ENCODE peak calls at places on chromosomes 3 and 15, in seven cellular contexts. One of them, this sample, is unnamed. For H3K9me2, the result is how much of the 10 kb centered on the place peaks cover.

GRCh38 chr3:172716476-172716875 is 5.6 kb upstream of the NCEH1 start:
- DNase-seq in GM23248: no peak
- DNase-seq in Karpas-422: no peak
- DNase-seq in MM.1S: no peak
- DNase-seq in PC-9: no peak
- DNase-seq in HCT116: no peak
- DNase-seq in GM23338: no peak
- DNase-seq in this sample: no peak

GRCh38 chr15:74519311-74519710 is 21.7 kb upstream of the ARID3B start:
- DNase-seq in GM23248: peak
- DNase-seq in Karpas-422: no peak
- DNase-seq in MM.1S: no peak
- DNase-seq in PC-9: peak
- DNase-seq in HCT116: no peak
- DNase-seq in GM23338: no peak
- DNase-seq in this sample: no peak

GRCh38 chr3:159765025-159765859 is 223.4 kb upstream of the IL12A start:
- DNase-seq in GM23248: peak
- DNase-seq in Karpas-422: no peak
- DNase-seq in MM.1S: no peak
- DNase-seq in PC-9: peak
- DNase-seq in HCT116: peak
- DNase-seq in GM23338: peak
- DNase-seq in this sample: no peak

GRCh38 chr3:115922681-115923347 is 299.5 kb downstream of the GAP43 start:
- DNase-seq in GM23248: peak
- DNase-seq in Karpas-422: peak
- DNase-seq in MM.1S: no peak
- DNase-seq in PC-9: no peak
- DNase-seq in HCT116: peak
- DNase-seq in GM23338: peak
- DNase-seq in this sample: no peak

GRCh38 chr3:146142757-146143156 is 18.2 kb downstream of the PLOD2 start:
- DNase-seq in GM23248: peak
- DNase-seq in Karpas-422: no peak
- DNase-seq in MM.1S: peak
- DNase-seq in PC-9: no peak
- DNase-seq in HCT116: no peak
- DNase-seq in GM23338: peak
- DNase-seq in this sample: no peak

GRCh38 chr3:77081240-77081661 is 41.4 kb downstream of the ROBO2 start:
- DNase-seq in GM23248: peak
- DNase-seq in Karpas-422: no peak
- DNase-seq in MM.1S: no peak
- DNase-seq in PC-9: no peak
- DNase-seq in HCT116: no peak
- DNase-seq in GM23338: no peak
- DNase-seq in this sample: no peak

GRCh38 chr3:133330542-133330941 is 69.3 kb upstream of the BFSP2 start:
- DNase-seq in GM23248: no peak
- DNase-seq in Karpas-422: no peak
- DNase-seq in MM.1S: no peak
- DNase-seq in PC-9: no peak
- DNase-seq in HCT116: no peak
- DNase-seq in GM23338: no peak
- DNase-seq in this sample: no peak

GRCh38 chr3:54157860-54158259 is 35.5 kb downstream of the CACNA2D3 start:
- DNase-seq in GM23248: no peak
- DNase-seq in Karpas-422: no peak
- DNase-seq in MM.1S: no peak
- DNase-seq in PC-9: no peak
- DNase-seq in HCT116: no peak
- DNase-seq in GM23338: no peak
- DNase-seq in this sample: no peak

GRCh38 chr15:25790003-25790660 is 73.0 kb downstream of the ATP10A start:
- DNase-seq in GM23248: peak
- DNase-seq in Karpas-422: no peak
- DNase-seq in MM.1S: no peak
- DNase-seq in PC-9: no peak
- DNase-seq in HCT116: no peak
- DNase-seq in GM23338: peak
- DNase-seq in this sample: peak

GRCh38 chr3:89227218-89227617 is 119.8 kb downstream of the EPHA3 start:
- DNase-seq in GM23248: peak
- DNase-seq in Karpas-422: no peak
- DNase-seq in MM.1S: no peak
- DNase-seq in PC-9: no peak
- DNase-seq in HCT116: no peak
- DNase-seq in GM23338: no peak
- DNase-seq in this sample: no peak

GRCh38 chr3:127914584-127914983 is 448 bp upstream of the KBTBD12 start:
- DNase-seq in GM23248: peak
- DNase-seq in Karpas-422: no peak
- DNase-seq in MM.1S: no peak
- DNase-seq in PC-9: no peak
- DNase-seq in HCT116: no peak
- DNase-seq in GM23338: no peak
- DNase-seq in this sample: no peak

GRCh38 chr15:67178569-67179210 is 75.8 kb downstream of the AAGAB start:
- DNase-seq in GM23248: peak
- DNase-seq in Karpas-422: no peak
- DNase-seq in MM.1S: no peak
- DNase-seq in PC-9: peak
- DNase-seq in HCT116: no peak
- DNase-seq in GM23338: no peak
- DNase-seq in this sample: no peak

GRCh38 chr3:41715376-41715775 is 246.5 kb downstream of the ULK4 start:
- DNase-seq in GM23248: no peak
- DNase-seq in Karpas-422: no peak
- DNase-seq in MM.1S: no peak
- DNase-seq in PC-9: no peak
- DNase-seq in HCT116: no peak
- DNase-seq in GM23338: no peak
- DNase-seq in this sample: no peak

GRCh38 chr3:56357266-56357665 is 111.0 kb downstream of the ERC2 start:
- DNase-seq in GM23248: no peak
- DNase-seq in Karpas-422: no peak
- DNase-seq in MM.1S: no peak
- DNase-seq in PC-9: no peak
- DNase-seq in HCT116: no peak
- DNase-seq in GM23338: peak
- DNase-seq in this sample: no peak

GRCh38 chr3:70856414-70857162 is 544.1 kb upstream of the MDFIC2 start:
- DNase-seq in GM23248: peak
- DNase-seq in Karpas-422: no peak
- DNase-seq in MM.1S: no peak
- DNase-seq in PC-9: no peak
- DNase-seq in HCT116: no peak
- DNase-seq in GM23338: no peak
- DNase-seq in this sample: no peak

GRCh38 chr3:145807990-145808389 is 353.0 kb downstream of the PLOD2 start:
- DNase-seq in GM23248: peak
- DNase-seq in Karpas-422: no peak
- DNase-seq in MM.1S: no peak
- DNase-seq in PC-9: no peak
- DNase-seq in HCT116: no peak
- DNase-seq in GM23338: peak
- DNase-seq in this sample: peak

GRCh38 chr3:187777331-187778046 is 32.2 kb upstream of the BCL6 start:
- DNase-seq in GM23248: peak
- DNase-seq in Karpas-422: peak
- DNase-seq in MM.1S: peak
- DNase-seq in PC-9: peak
- DNase-seq in HCT116: no peak
- DNase-seq in GM23338: no peak
- DNase-seq in this sample: no peak

GRCh38 chr15:62456011-62456920 is 291.2 kb upstream of the C2CD4B start:
- DNase-seq in GM23248: peak
- DNase-seq in Karpas-422: no peak
- DNase-seq in MM.1S: no peak
- DNase-seq in PC-9: no peak
- DNase-seq in HCT116: no peak
- DNase-seq in GM23338: no peak
- DNase-seq in this sample: no peak
- H3K27ac ChIP-seq in GM23248: no peak
- H3K27ac ChIP-seq in Karpas-422: no peak
- H3K27ac ChIP-seq in MM.1S: no peak
- H3K27ac ChIP-seq in PC-9: no peak
- H3K27ac ChIP-seq in HCT116: no peak
- H3K27ac ChIP-seq in GM23338: no peak
- H3K27ac ChIP-seq in this sample: no peak

GRCh38 chr3:75260-75659 is 121.3 kb upstream of the CHL1 start:
- DNase-seq in GM23248: peak
- DNase-seq in Karpas-422: no peak
- DNase-seq in MM.1S: no peak
- DNase-seq in PC-9: no peak
- DNase-seq in HCT116: no peak
- DNase-seq in GM23338: no peak
- DNase-seq in this sample: no peak

GRCh38 chr3:82525-82924 is 114.0 kb upstream of the CHL1 start:
- DNase-seq in GM23248: no peak
- DNase-seq in Karpas-422: no peak
- DNase-seq in MM.1S: no peak
- DNase-seq in PC-9: no peak
- DNase-seq in HCT116: no peak
- DNase-seq in GM23338: no peak
- DNase-seq in this sample: no peak

GRCh38 chr3:85141-85540 is 111.4 kb upstream of the CHL1 start:
- DNase-seq in GM23248: no peak
- DNase-seq in Karpas-422: no peak
- DNase-seq in MM.1S: no peak
- DNase-seq in PC-9: no peak
- DNase-seq in HCT116: no peak
- DNase-seq in GM23338: no peak
- DNase-seq in this sample: no peak

GRCh38 chr3:74692-75243 is 121.8 kb upstream of the CHL1 start:
- DNase-seq in GM23248: no peak
- DNase-seq in Karpas-422: no peak
- DNase-seq in MM.1S: no peak
- DNase-seq in PC-9: no peak
- DNase-seq in HCT116: no peak
- DNase-seq in GM23338: no peak
- DNase-seq in this sample: no peak

GRCh38 chr3:79538-79937 is 117.0 kb upstream of the CHL1 start:
- DNase-seq in GM23248: no peak
- DNase-seq in Karpas-422: no peak
- DNase-seq in MM.1S: no peak
- DNase-seq in PC-9: no peak
- DNase-seq in HCT116: no peak
- DNase-seq in GM23338: no peak
- DNase-seq in this sample: no peak
- H3K9me2 ChIP-seq in GM23248: under half
- H3K9me2 ChIP-seq in Karpas-422: under half
- H3K9me2 ChIP-seq in MM.1S: under half
- H3K9me2 ChIP-seq in PC-9: under half
- H3K9me2 ChIP-seq in HCT116: under half
- H3K9me2 ChIP-seq in GM23338: under half
- H3K9me2 ChIP-seq in this sample: under half

GRCh38 chr15:39074341-39074740 is 506.5 kb upstream of the THBS1 start:
- DNase-seq in GM23248: no peak
- DNase-seq in Karpas-422: no peak
- DNase-seq in MM.1S: no peak
- DNase-seq in PC-9: no peak
- DNase-seq in HCT116: no peak
- DNase-seq in GM23338: no peak
- DNase-seq in this sample: no peak

GRCh38 chr15:39075756-39076341 is 505.0 kb upstream of the THBS1 start:
- DNase-seq in GM23248: peak
- DNase-seq in Karpas-422: no peak
- DNase-seq in MM.1S: no peak
- DNase-seq in PC-9: no peak
- DNase-seq in HCT116: no peak
- DNase-seq in GM23338: no peak
- DNase-seq in this sample: no peak

GRCh38 chr15:39077998-39078397 is 502.9 kb upstream of the THBS1 start:
- DNase-seq in GM23248: peak
- DNase-seq in Karpas-422: no peak
- DNase-seq in MM.1S: no peak
- DNase-seq in PC-9: no peak
- DNase-seq in HCT116: no peak
- DNase-seq in GM23338: no peak
- DNase-seq in this sample: no peak

GRCh38 chr15:39079296-39079834 is 501.5 kb upstream of the THBS1 start:
- DNase-seq in GM23248: peak
- DNase-seq in Karpas-422: no peak
- DNase-seq in MM.1S: no peak
- DNase-seq in PC-9: no peak
- DNase-seq in HCT116: no peak
- DNase-seq in GM23338: no peak
- DNase-seq in this sample: no peak

GRCh38 chr15:39075311-39075710 is 505.6 kb upstream of the THBS1 start:
- DNase-seq in GM23248: peak
- DNase-seq in Karpas-422: no peak
- DNase-seq in MM.1S: no peak
- DNase-seq in PC-9: no peak
- DNase-seq in HCT116: no peak
- DNase-seq in GM23338: no peak
- DNase-seq in this sample: no peak
- H3K27ac ChIP-seq in GM23248: peak
- H3K27ac ChIP-seq in Karpas-422: no peak
- H3K27ac ChIP-seq in MM.1S: no peak
- H3K27ac ChIP-seq in PC-9: no peak
- H3K27ac ChIP-seq in HCT116: no peak
- H3K27ac ChIP-seq in GM23338: no peak
- H3K27ac ChIP-seq in this sample: no peak

GRCh38 chr15:70498096-70498626 is 265.2 kb downstream of the UACA start:
- DNase-seq in GM23248: no peak
- DNase-seq in Karpas-422: no peak
- DNase-seq in MM.1S: no peak
- DNase-seq in PC-9: no peak
- DNase-seq in HCT116: no peak
- DNase-seq in GM23338: no peak
- DNase-seq in this sample: no peak

GRCh38 chr15:70495988-70496387 is 267.4 kb downstream of the UACA start:
- DNase-seq in GM23248: no peak
- DNase-seq in Karpas-422: no peak
- DNase-seq in MM.1S: no peak
- DNase-seq in PC-9: no peak
- DNase-seq in HCT116: no peak
- DNase-seq in GM23338: no peak
- DNase-seq in this sample: no peak

GRCh38 chr15:70494861-70495571 is 268.3 kb downstream of the UACA start:
- DNase-seq in GM23248: peak
- DNase-seq in Karpas-422: no peak
- DNase-seq in MM.1S: no peak
- DNase-seq in PC-9: peak
- DNase-seq in HCT116: no peak
- DNase-seq in GM23338: no peak
- DNase-seq in this sample: no peak

GRCh38 chr15:70494529-70494860 is 268.9 kb downstream of the UACA start:
- DNase-seq in GM23248: no peak
- DNase-seq in Karpas-422: no peak
- DNase-seq in MM.1S: no peak
- DNase-seq in PC-9: no peak
- DNase-seq in HCT116: no peak
- DNase-seq in GM23338: no peak
- DNase-seq in this sample: peak

DNA sequence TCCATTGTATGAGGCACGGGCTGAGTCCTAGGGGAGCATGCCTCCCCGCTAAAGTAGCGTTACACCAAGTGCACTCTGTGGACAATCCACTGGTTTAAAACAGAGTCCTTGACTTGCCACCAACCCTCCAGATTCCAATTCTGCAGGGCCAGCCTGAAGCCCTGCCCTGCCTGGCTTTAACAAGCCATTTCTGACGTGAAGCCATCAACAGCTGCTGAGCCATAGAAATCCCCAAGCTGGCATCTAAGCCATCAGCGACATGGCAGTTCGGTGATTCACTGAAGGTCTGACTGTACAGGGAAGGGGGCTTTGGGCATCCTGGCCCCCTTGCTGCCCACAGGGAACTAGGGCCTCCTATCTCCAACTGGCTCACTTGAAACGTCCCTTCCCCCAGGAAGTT is 265.7 kb downstream of the UACA start:
- DNase-seq in GM23248: no peak
- DNase-seq in Karpas-422: no peak
- DNase-seq in MM.1S: no peak
- DNase-seq in PC-9: no peak
- DNase-seq in HCT116: no peak
- DNase-seq in GM23338: no peak
- DNase-seq in this sample: no peak
- H3K9me2 ChIP-seq in GM23248: under half
- H3K9me2 ChIP-seq in Karpas-422: under half
- H3K9me2 ChIP-seq in MM.1S: under half
- H3K9me2 ChIP-seq in PC-9: under half
- H3K9me2 ChIP-seq in HCT116: under half
- H3K9me2 ChIP-seq in GM23338: under half
- H3K9me2 ChIP-seq in this sample: under half

This sample was measured in OCI-LY7.